ENCODE peak calls at places on chromosome 14, in ten cellular contexts. H is ELR; O is activated CD4-positive, alpha-beta T cell treated with anti-CD3 and anti-CD28 coated beads for 36 hours; Y is renal cortical epithelial cell; F is NAMALWA; A is mesenchymal stem cell; Q is OCI-M1; J is NCI-H1092; D is stimulated activated CD8-positive, alpha-beta memory T cell treated with anti-CD3 and anti-CD28 coated beads, Interleukin-7, amount 100 ng/mL, for 1 hour; M is LoVo. G is an unnamed sample.

GRCh38 chr14:103072595-103073366 is 11.2 kb upstream of the LBHD2 start:
- DNase-seq in Y (peak), D (no peak), H (peak), Q (no peak), O (no peak), A (no peak), F (no peak), J (no peak), M (peak), G (peak)

GRCh38 chr14:97185186-97185585 is 388.0 kb downstream of the VRK1 start:
- DNase-seq in J (no peak), D (no peak), Y (peak), O (peak), A (no peak), Q (peak), H (no peak), F (peak), M (no peak), G (no peak)

GRCh38 chr14:46048127-46048526 is 603.5 kb downstream of the RPL10L start:
- DNase-seq in Q (peak), Y (peak), M (peak), J (peak), H (peak), F (peak), A (peak), D (no peak), O (no peak), G (no peak)

GRCh38 chr14:36271939-36272907 is 48.2 kb downstream of the MBIP start:
- DNase-seq in M (no peak), D (no peak), O (peak), Q (peak), F (no peak), Y (peak), A (no peak), H (no peak), J (no peak), G (no peak)

GRCh38 chr14:81234268-81234667 is 13.5 kb upstream of the GTF2A1 start:
- DNase-seq in M (no peak), O (no peak), D (no peak), Y (peak), H (no peak), F (no peak), A (no peak), Q (no peak), J (no peak), G (no peak)

GRCh38 chr14:68927956-68928675 is 51.0 kb downstream of the ACTN1 start:
- DNase-seq in D (no peak), A (peak), Y (no peak), F (no peak), J (no peak), H (no peak), M (no peak), O (peak), Q (no peak), G (no peak)

GRCh38 chr14:38839743-38840375 is 263.2 kb downstream of the SEC23A start:
- DNase-seq in O (no peak), H (no peak), A (peak), M (no peak), Q (no peak), J (no peak), F (no peak), Y (peak), D (no peak), G (no peak)

GRCh38 chr14:99349721-99350495 is 77.9 kb upstream of the BCL11B start:
- DNase-seq in Y (no peak), Q (no peak), J (no peak), M (no peak), O (no peak), H (no peak), F (no peak), D (no peak), A (no peak), G (no peak)

GRCh38 chr14:36227344-36227743 is 50.8 kb upstream of the PTCSC3 start:
- DNase-seq in O (no peak), H (no peak), M (peak), Q (no peak), F (no peak), A (no peak), Y (peak), J (no peak), D (no peak), G (no peak)

GRCh38 chr14:65238456-65238855 is 136.1 kb upstream of the MAX start:
- DNase-seq in Q (no peak), O (no peak), D (no peak), J (no peak), Y (peak), F (no peak), M (peak), A (peak), H (peak), G (no peak)

GRCh38 chr14:81033841-81034240 is 78.4 kb downstream of the TSHR start:
- DNase-seq in F (no peak), A (no peak), Q (peak), Y (no peak), O (no peak), H (no peak), D (no peak), M (no peak), J (no peak), G (no peak)

GRCh38 chr14:36518031-36518585 is 1.9 kb downstream of the NKX2-1 start:
- DNase-seq in Y (no peak), M (no peak), J (no peak), Q (no peak), H (no peak), A (no peak), O (no peak), F (no peak), D (no peak), G (no peak)

GRCh38 chr14:63909984-63910383 is 57.2 kb downstream of the SYNE2 start:
- DNase-seq in D (no peak), J (no peak), M (no peak), H (peak), Y (no peak), Q (no peak), F (no peak), A (no peak), O (no peak), G (no peak)

GRCh38 chr14:58749066-58749669 is 111.4 kb downstream of the DACT1 start:
- DNase-seq in Y (peak), H (peak), F (peak), A (peak), J (no peak), Q (peak), D (no peak), M (peak), O (peak), G (peak)